ENCODE peak calls at places on chromosomes 2 and 18, in eight cellular contexts. One of them, this sample, is unnamed.

GRCh38 chr2:144498215-144498614 is 21.7 kb downstream of the ZEB2 start:
- DNase-seq in H4: no peak
- DNase-seq in A549: no peak
- DNase-seq in adrenal gland: no peak
- DNase-seq in A172: no peak
- DNase-seq in substantia nigra: no peak
- DNase-seq in Calu3: no peak
- DNase-seq in stimulated activated CD4-positive, alpha-beta T cell treated with anti-CD3 and anti-CD28 coated beads, Interleukin-2, amount 100 ng/mL, for 48 hours: no peak
- DNase-seq in this sample: no peak

GRCh38 chr2:25279091-25279651 is 62.6 kb downstream of the DNMT3A start:
- DNase-seq in adrenal gland: peak
- DNase-seq in A172: no peak
- DNase-seq in stimulated activated CD4-positive, alpha-beta T cell treated with anti-CD3 and anti-CD28 coated beads, Interleukin-2, amount 100 ng/mL, for 48 hours: no peak
- DNase-seq in A549: no peak
- DNase-seq in substantia nigra: peak
- DNase-seq in Calu3: no peak
- DNase-seq in H4: no peak
- DNase-seq in this sample: peak

GRCh38 chr2:151102196-151102692 is 159.4 kb downstream of the RBM43 start:
- DNase-seq in A172: no peak
- DNase-seq in H4: no peak
- DNase-seq in stimulated activated CD4-positive, alpha-beta T cell treated with anti-CD3 and anti-CD28 coated beads, Interleukin-2, amount 100 ng/mL, for 48 hours: no peak
- DNase-seq in substantia nigra: no peak
- DNase-seq in adrenal gland: no peak
- DNase-seq in Calu3: no peak
- DNase-seq in A549: no peak
- DNase-seq in this sample: no peak

GRCh38 chr2:46648141-46648742 is 168.9 kb downstream of the TMEM247 start:
- DNase-seq in A549: peak
- DNase-seq in Calu3: no peak
- DNase-seq in H4: no peak
- DNase-seq in substantia nigra: no peak
- DNase-seq in stimulated activated CD4-positive, alpha-beta T cell treated with anti-CD3 and anti-CD28 coated beads, Interleukin-2, amount 100 ng/mL, for 48 hours: no peak
- DNase-seq in adrenal gland: no peak
- DNase-seq in A172: no peak
- DNase-seq in this sample: no peak

GRCh38 chr2:195563857-195564512 is 93.0 kb upstream of the SLC39A10 start:
- DNase-seq in A549: no peak
- DNase-seq in Calu3: no peak
- DNase-seq in H4: no peak
- DNase-seq in adrenal gland: no peak
- DNase-seq in A172: no peak
- DNase-seq in stimulated activated CD4-positive, alpha-beta T cell treated with anti-CD3 and anti-CD28 coated beads, Interleukin-2, amount 100 ng/mL, for 48 hours: no peak
- DNase-seq in substantia nigra: no peak
- DNase-seq in this sample: no peak

GRCh38 chr2:211946960-211947359 is 591.6 kb downstream of the ERBB4 start:
- DNase-seq in adrenal gland: no peak
- DNase-seq in A549: no peak
- DNase-seq in stimulated activated CD4-positive, alpha-beta T cell treated with anti-CD3 and anti-CD28 coated beads, Interleukin-2, amount 100 ng/mL, for 48 hours: no peak
- DNase-seq in A172: no peak
- DNase-seq in H4: no peak
- DNase-seq in Calu3: no peak
- DNase-seq in substantia nigra: no peak
- DNase-seq in this sample: no peak

GRCh38 chr2:29082804-29083495 is 8.6 kb upstream of the PCARE start:
- DNase-seq in substantia nigra: no peak
- DNase-seq in Calu3: no peak
- DNase-seq in adrenal gland: no peak
- DNase-seq in A172: no peak
- DNase-seq in A549: no peak
- DNase-seq in H4: no peak
- DNase-seq in stimulated activated CD4-positive, alpha-beta T cell treated with anti-CD3 and anti-CD28 coated beads, Interleukin-2, amount 100 ng/mL, for 48 hours: no peak
- DNase-seq in this sample: no peak

GRCh38 chr2:58925676-58926081 is 684.6 kb upstream of the FANCL start:
- DNase-seq in A172: no peak
- DNase-seq in A549: no peak
- DNase-seq in substantia nigra: peak
- DNase-seq in Calu3: no peak
- DNase-seq in stimulated activated CD4-positive, alpha-beta T cell treated with anti-CD3 and anti-CD28 coated beads, Interleukin-2, amount 100 ng/mL, for 48 hours: no peak
- DNase-seq in adrenal gland: no peak
- DNase-seq in H4: peak
- DNase-seq in this sample: peak

GRCh38 chr2:157838442-157839161 is 37.5 kb downstream of the ACVR1 start:
- DNase-seq in stimulated activated CD4-positive, alpha-beta T cell treated with anti-CD3 and anti-CD28 coated beads, Interleukin-2, amount 100 ng/mL, for 48 hours: peak
- DNase-seq in A172: peak
- DNase-seq in substantia nigra: no peak
- DNase-seq in A549: peak
- DNase-seq in H4: peak
- DNase-seq in Calu3: peak
- DNase-seq in adrenal gland: peak
- DNase-seq in this sample: no peak

GRCh38 chr18:55116855-55117254 is 157.6 kb upstream of the CCDC68 start:
- DNase-seq in A172: no peak
- DNase-seq in adrenal gland: no peak
- DNase-seq in A549: no peak
- DNase-seq in stimulated activated CD4-positive, alpha-beta T cell treated with anti-CD3 and anti-CD28 coated beads, Interleukin-2, amount 100 ng/mL, for 48 hours: no peak
- DNase-seq in substantia nigra: no peak
- DNase-seq in Calu3: no peak
- DNase-seq in H4: no peak
- DNase-seq in this sample: no peak

GRCh38 chr2:232350804-232351685 is 27.5 kb upstream of the ALPP start:
- DNase-seq in A172: no peak
- DNase-seq in substantia nigra: no peak
- DNase-seq in Calu3: peak
- DNase-seq in A549: no peak
- DNase-seq in stimulated activated CD4-positive, alpha-beta T cell treated with anti-CD3 and anti-CD28 coated beads, Interleukin-2, amount 100 ng/mL, for 48 hours: no peak
- DNase-seq in adrenal gland: peak
- DNase-seq in H4: no peak
- DNase-seq in this sample: no peak

GRCh38 chr18:49168970-49169619 is 218.3 kb upstream of the SMAD7 start:
- DNase-seq in stimulated activated CD4-positive, alpha-beta T cell treated with anti-CD3 and anti-CD28 coated beads, Interleukin-2, amount 100 ng/mL, for 48 hours: peak
- DNase-seq in A549: no peak
- DNase-seq in A172: no peak
- DNase-seq in substantia nigra: no peak
- DNase-seq in adrenal gland: no peak
- DNase-seq in H4: no peak
- DNase-seq in Calu3: peak
- DNase-seq in this sample: no peak

GRCh38 chr2:181790716-181791649 is 100.5 kb upstream of the ITPRID2 start:
- DNase-seq in Calu3: peak
- DNase-seq in H4: peak
- DNase-seq in A549: peak
- DNase-seq in A172: peak
- DNase-seq in adrenal gland: no peak
- DNase-seq in substantia nigra: no peak
- DNase-seq in stimulated activated CD4-positive, alpha-beta T cell treated with anti-CD3 and anti-CD28 coated beads, Interleukin-2, amount 100 ng/mL, for 48 hours: no peak
- DNase-seq in this sample: no peak

GRCh38 chr2:3595985-3596384 is 1.1 kb downstream of the COLEC11 start:
- DNase-seq in H4: no peak
- DNase-seq in A172: no peak
- DNase-seq in adrenal gland: no peak
- DNase-seq in A549: no peak
- DNase-seq in stimulated activated CD4-positive, alpha-beta T cell treated with anti-CD3 and anti-CD28 coated beads, Interleukin-2, amount 100 ng/mL, for 48 hours: peak
- DNase-seq in substantia nigra: no peak
- DNase-seq in Calu3: no peak
- DNase-seq in this sample: no peak

GRCh38 chr2:71690231-71690834 is 237.0 kb downstream of the DYSF start:
- DNase-seq in Calu3: no peak
- DNase-seq in H4: no peak
- DNase-seq in A549: no peak
- DNase-seq in A172: no peak
- DNase-seq in adrenal gland: no peak
- DNase-seq in substantia nigra: no peak
- DNase-seq in stimulated activated CD4-positive, alpha-beta T cell treated with anti-CD3 and anti-CD28 coated beads, Interleukin-2, amount 100 ng/mL, for 48 hours: no peak
- DNase-seq in this sample: no peak

GRCh38 chr2:29530281-29530680 is 391.1 kb downstream of the ALK start:
- DNase-seq in A172: no peak
- DNase-seq in substantia nigra: no peak
- DNase-seq in Calu3: no peak
- DNase-seq in A549: no peak
- DNase-seq in adrenal gland: no peak
- DNase-seq in stimulated activated CD4-positive, alpha-beta T cell treated with anti-CD3 and anti-CD28 coated beads, Interleukin-2, amount 100 ng/mL, for 48 hours: no peak
- DNase-seq in H4: no peak
- DNase-seq in this sample: no peak

GRCh38 chr18:47166235-47166634 is 9.9 kb downstream of the IER3IP1 start:
- DNase-seq in A549: no peak
- DNase-seq in adrenal gland: no peak
- DNase-seq in H4: no peak
- DNase-seq in A172: no peak
- DNase-seq in Calu3: no peak
- DNase-seq in substantia nigra: no peak
- DNase-seq in stimulated activated CD4-positive, alpha-beta T cell treated with anti-CD3 and anti-CD28 coated beads, Interleukin-2, amount 100 ng/mL, for 48 hours: no peak
- DNase-seq in this sample: no peak

This sample was measured in midbrain.